ENCODE peak calls at places on chromosome 2, in four cellular contexts. One of them, this sample, is unnamed.

GRCh38 chr2:96898636-96899035 is 28.8 kb upstream of the SEMA4C start:
- DNase-seq in AG04449: no peak
- DNase-seq in AG09319: no peak
- DNase-seq in RWPE1: no peak
- DNase-seq in this sample: no peak

GRCh38 chr2:58913082-58913726 is 672.1 kb upstream of the FANCL start:
- DNase-seq in AG04449: no peak
- DNase-seq in AG09319: no peak
- DNase-seq in RWPE1: no peak
- DNase-seq in this sample: no peak

GRCh38 chr2:42050350-42051167 is 2.7 kb downstream of the PKDCC start:
- DNase-seq in AG04449: no peak
- DNase-seq in AG09319: no peak
- DNase-seq in RWPE1: no peak
- DNase-seq in this sample: no peak

GRCh38 chr2:240599141-240599583 is 12.6 kb downstream of the CAPN10 start:
- DNase-seq in AG04449: no peak
- DNase-seq in AG09319: no peak
- DNase-seq in RWPE1: no peak
- DNase-seq in this sample: no peak

GRCh38 chr2:35503738-35504160 is 851.8 kb upstream of the CRIM1 start:
- DNase-seq in AG04449: no peak
- DNase-seq in AG09319: no peak
- DNase-seq in RWPE1: peak
- DNase-seq in this sample: no peak

GRCh38 chr2:17171446-17172049 is 346.7 kb downstream of the RAD51AP2 start:
- DNase-seq in AG04449: no peak
- DNase-seq in AG09319: no peak
- DNase-seq in RWPE1: peak
- DNase-seq in this sample: no peak

GRCh38 chr2:95372845-95373244 is 29.7 kb upstream of the FAHD2A start:
- DNase-seq in AG04449: no peak
- DNase-seq in AG09319: no peak
- DNase-seq in RWPE1: no peak
- DNase-seq in this sample: no peak

GRCh38 chr2:215171151-215171550 is 32.7 kb upstream of the ABCA12 start:
- DNase-seq in AG04449: no peak
- DNase-seq in AG09319: no peak
- DNase-seq in RWPE1: peak
- DNase-seq in this sample: no peak

GRCh38 chr2:222860740-222861410 is at the start of gene ACSL3:
- DNase-seq in AG04449: no peak
- DNase-seq in AG09319: peak
- DNase-seq in RWPE1: peak
- DNase-seq in this sample: peak

GRCh38 chr2:171893824-171894611 is at the start of gene SLC25A12:
- DNase-seq in AG04449: no peak
- DNase-seq in AG09319: peak
- DNase-seq in RWPE1: peak
- DNase-seq in this sample: peak

GRCh38 chr2:55887351-55887750 is 36.2 kb downstream of the EFEMP1 start:
- DNase-seq in AG04449: no peak
- DNase-seq in AG09319: no peak
- DNase-seq in RWPE1: no peak
- DNase-seq in this sample: no peak

GRCh38 chr2:157246212-157247067 is 11.1 kb upstream of the GALNT5 start:
- DNase-seq in AG04449: peak
- DNase-seq in AG09319: peak
- DNase-seq in RWPE1: peak
- DNase-seq in this sample: peak

GRCh38 chr2:45583989-45584388 is 27.1 kb downstream of the SRBD1 start:
- DNase-seq in AG04449: no peak
- DNase-seq in AG09319: no peak
- DNase-seq in RWPE1: no peak
- DNase-seq in this sample: no peak

GRCh38 chr2:45786030-45786830 is 134.8 kb downstream of the PRKCE start:
- DNase-seq in AG04449: no peak
- DNase-seq in AG09319: no peak
- DNase-seq in RWPE1: no peak
- DNase-seq in this sample: no peak

GRCh38 chr2:3126171-3126685 is 251.4 kb downstream of the EIPR1 start:
- DNase-seq in AG04449: no peak
- DNase-seq in AG09319: no peak
- DNase-seq in RWPE1: no peak
- DNase-seq in this sample: no peak

GRCh38 chr2:192026064-192026715 is 168.5 kb downstream of the TMEFF2 start:
- DNase-seq in AG04449: no peak
- DNase-seq in AG09319: no peak
- DNase-seq in RWPE1: no peak
- DNase-seq in this sample: no peak

DNA sequence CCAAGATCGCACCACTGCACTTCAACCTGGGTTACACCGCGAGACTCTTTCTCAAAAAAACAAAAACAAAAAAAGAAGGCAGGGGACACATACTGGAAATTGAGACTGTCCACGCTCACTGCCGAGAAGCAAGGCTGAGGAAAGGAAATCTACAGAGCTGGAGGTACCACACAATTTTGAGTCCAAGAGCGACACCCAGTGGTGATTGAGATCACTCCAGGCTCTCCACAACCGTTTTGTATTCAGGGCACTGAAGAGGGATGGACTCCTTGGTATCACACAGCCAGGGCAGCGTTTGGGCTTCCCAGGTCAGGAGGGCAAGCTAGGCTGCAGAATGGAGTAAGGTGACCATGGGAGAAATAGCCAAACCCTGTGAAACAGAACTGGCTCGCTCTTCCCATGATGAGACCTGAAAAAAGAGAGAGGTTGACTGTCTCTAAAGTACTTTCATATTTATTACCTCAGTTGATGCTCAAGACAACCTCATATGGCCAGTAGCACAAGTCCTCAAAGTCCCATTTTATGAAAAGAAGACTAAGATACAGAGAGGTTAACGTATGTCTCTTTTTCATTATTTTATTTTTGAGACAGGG is 74.5 kb upstream of the YPEL5 start:
- DNase-seq in AG04449: no peak
- DNase-seq in AG09319: peak
- DNase-seq in RWPE1: peak
- DNase-seq in this sample: peak
- TF ChIP-seq CTCF in AG04449: peak
- TF ChIP-seq CTCF in AG09319: peak
- TF ChIP-seq CTCF in RWPE1: peak
- TF ChIP-seq CTCF in this sample: peak

GRCh38 chr2:24490674-24491625 is at the start of gene NCOA1:
- DNase-seq in AG04449: no peak
- DNase-seq in AG09319: peak
- DNase-seq in RWPE1: peak
- DNase-seq in this sample: peak
- TF ChIP-seq CTCF in AG04449: peak
- TF ChIP-seq CTCF in AG09319: peak
- TF ChIP-seq CTCF in RWPE1: peak
- TF ChIP-seq CTCF in this sample: peak

GRCh38 chr2:127635380-127636237 is 10.3 kb upstream of the GPR17 start:
- DNase-seq in AG04449: no peak
- DNase-seq in AG09319: no peak
- DNase-seq in RWPE1: no peak
- DNase-seq in this sample: no peak
- TF ChIP-seq CTCF in AG04449: no peak
- TF ChIP-seq CTCF in AG09319: no peak
- TF ChIP-seq CTCF in RWPE1: no peak
- TF ChIP-seq CTCF in this sample: no peak

GRCh38 chr2:167237478-167237877 is 349.2 kb downstream of the XIRP2 start:
- DNase-seq in AG04449: no peak
- DNase-seq in AG09319: no peak
- DNase-seq in RWPE1: no peak
- DNase-seq in this sample: no peak
- TF ChIP-seq CTCF in AG04449: no peak
- TF ChIP-seq CTCF in AG09319: no peak
- TF ChIP-seq CTCF in RWPE1: no peak
- TF ChIP-seq CTCF in this sample: no peak

DNA sequence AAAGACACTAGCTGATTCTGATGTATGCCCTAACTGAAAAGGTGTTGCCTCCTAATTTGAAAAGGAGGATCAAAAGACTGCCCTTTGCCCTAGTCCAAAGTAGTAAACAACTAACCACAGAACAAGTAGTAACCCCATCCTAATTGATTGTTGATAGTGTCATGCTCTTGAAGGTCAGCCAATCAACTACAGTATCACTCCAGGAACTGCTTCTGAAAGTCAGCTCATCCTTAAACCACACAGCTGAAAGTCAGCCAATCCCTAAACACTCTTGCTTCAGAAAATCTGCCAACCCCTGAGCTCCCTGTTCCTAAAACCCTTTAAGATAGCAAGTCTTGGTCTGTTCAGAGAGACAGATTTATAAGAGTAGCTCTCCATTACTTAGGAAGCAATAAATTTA is 51.6 kb upstream of the CPO start:
- DNase-seq in AG04449: no peak
- DNase-seq in AG09319: no peak
- DNase-seq in RWPE1: no peak
- DNase-seq in this sample: no peak
- TF ChIP-seq CTCF in AG04449: no peak
- TF ChIP-seq CTCF in AG09319: no peak
- TF ChIP-seq CTCF in RWPE1: no peak
- TF ChIP-seq CTCF in this sample: no peak

GRCh38 chr2:239375278-239376061 is 25.4 kb downstream of the HDAC4 start:
- DNase-seq in AG04449: no peak
- DNase-seq in AG09319: no peak
- DNase-seq in RWPE1: no peak
- DNase-seq in this sample: no peak
- TF ChIP-seq CTCF in AG04449: no peak
- TF ChIP-seq CTCF in AG09319: no peak
- TF ChIP-seq CTCF in RWPE1: no peak
- TF ChIP-seq CTCF in this sample: peak

GRCh38 chr2:22124003-22124402 is 1000.2 kb downstream of the TDRD15 start:
- DNase-seq in AG04449: no peak
- DNase-seq in AG09319: no peak
- DNase-seq in RWPE1: no peak
- DNase-seq in this sample: no peak
- TF ChIP-seq CTCF in AG04449: no peak
- TF ChIP-seq CTCF in AG09319: no peak
- TF ChIP-seq CTCF in RWPE1: no peak
- TF ChIP-seq CTCF in this sample: no peak